ENCODE peak calls at places on chromosomes 11 and 22, in eight cellular contexts. J is mesenchymal stem cell, A is gastrocnemius medialis, C is Caco-2, Y is transverse colon, Q is BE2C, N is stomach, P is heart left ventricle. T is an unnamed sample. For H3K4me1 and H3K27me3, the result is how much of the 10 kb centered on the place peaks cover.

GRCh38 chr11:101866619-101867491 is 48.0 kb upstream of the CEP126 start:
- DNase-seq in A (no peak), P (no peak), N (no peak), C (peak), Y (no peak), Q (no peak), J (peak), T (peak)

GRCh38 chr22:40244586-40244985 is 66.9 kb downstream of the TNRC6B start:
- DNase-seq in J (no peak), Y (no peak), N (no peak), P (no peak), Q (no peak), A (no peak), C (no peak), T (no peak)

GRCh38 chr11:109940816-109941215 is 152.4 kb upstream of the ZC3H12C start:
- DNase-seq in N (no peak), Y (no peak), J (peak), A (no peak), C (no peak), Q (no peak), P (no peak), T (no peak)

GRCh38 chr11:87437844-87438223 is 400.1 kb downstream of the TMEM135 start:
- DNase-seq in N (no peak), J (no peak), Y (no peak), Q (no peak), A (no peak), C (no peak), P (no peak), T (no peak)

GRCh38 chr11:127632546-127632945 is 632.0 kb upstream of the KIRREL3 start:
- DNase-seq in Y (no peak), J (no peak), P (no peak), C (no peak), A (no peak), N (no peak), Q (no peak), T (no peak)

GRCh38 chr22:46586123-46586519 is 34.1 kb upstream of the GRAMD4 start:
- DNase-seq in A (no peak), N (no peak), Q (no peak), P (peak), J (no peak), C (peak), Y (no peak), T (no peak)

GRCh38 chr11:3207530-3208189 is 11.0 kb downstream of the MRGPRG start:
- DNase-seq in A (no peak), N (no peak), Q (no peak), P (peak), J (no peak), C (no peak), Y (no peak), T (no peak)

GRCh38 chr11:6431861-6432260 is 8.9 kb downstream of the HPX start:
- DNase-seq in C (no peak), P (no peak), A (no peak), Q (peak), Y (no peak), J (peak), N (no peak), T (no peak)

GRCh38 chr11:117606807-117607206 is 190.2 kb downstream of the DSCAML1 start:
- DNase-seq in A (no peak), N (no peak), C (no peak), J (no peak), Q (no peak), Y (no peak), P (no peak), T (no peak)

GRCh38 chr22:46415816-46416536 is 80.5 kb downstream of the TRMU start:
- DNase-seq in Y (no peak), A (no peak), C (no peak), J (no peak), N (no peak), P (no peak), Q (no peak), T (no peak)

GRCh38 chr11:111730871-111731591 is 35.2 kb downstream of the PPP2R1B start:
- DNase-seq in Q (peak), C (no peak), N (peak), J (no peak), A (peak), Y (peak), P (peak), T (peak)

GRCh38 chr11:9208726-9209501 is 56.2 kb downstream of the DENND5A start:
- DNase-seq in J (no peak), A (no peak), N (no peak), Y (no peak), C (no peak), P (no peak), Q (no peak), T (no peak)

GRCh38 chr11:95371147-95371546 is 140.1 kb upstream of the SESN3 start:
- DNase-seq in P (no peak), A (no peak), Y (no peak), C (no peak), Q (no peak), J (no peak), N (no peak), T (no peak)

GRCh38 chr11:12724301-12725046 is 50.3 kb downstream of the TEAD1 start:
- DNase-seq in C (peak), A (peak), Q (peak), P (peak), N (peak), J (peak), Y (peak), T (peak)

GRCh38 chr11:60363542-60364525 is 14.5 kb upstream of the MS4A7 start:
- DNase-seq in Q (peak), P (peak), A (peak), N (peak), Y (peak), J (peak), C (peak), T (peak)

GRCh38 chr22:20299736-20300136 is 20.1 kb downstream of the DGCR6L start:
- DNase-seq in Y (peak), J (peak), P (no peak), A (peak), C (no peak), Q (no peak), N (peak), T (peak)

GRCh38 chr11:34395916-34396555 is 38.2 kb upstream of the ABTB2 start:
- DNase-seq in P (no peak), J (peak), Y (no peak), Q (no peak), N (no peak), A (no peak), C (no peak), T (no peak)

GRCh38 chr11:120622189-120622912 is 110.8 kb downstream of the GRIK4 start:
- DNase-seq in Y (no peak), C (no peak), P (no peak), A (no peak), J (peak), N (no peak), Q (peak), T (no peak)

GRCh38 chr11:103920933-103921332 is 115.5 kb upstream of the DDI1 start:
- DNase-seq in Y (no peak), P (no peak), J (no peak), C (no peak), A (no peak), N (no peak), Q (no peak), T (no peak)

GRCh38 chr22:43901976-43902643 is 10.3 kb upstream of the PNPLA5 start:
- DNase-seq in Q (no peak), C (no peak), P (no peak), N (no peak), J (peak), A (no peak), Y (no peak), T (no peak)

GRCh38 chr11:66857234-66857926 is 516 bp downstream of the LRFN4 start:
- DNase-seq in N (no peak), Y (no peak), Q (no peak), P (peak), C (no peak), J (peak), A (no peak), T (no peak)

GRCh38 chr11:80593981-80594380 is 1153.2 kb upstream of the TENM4 start:
- DNase-seq in C (peak), Y (peak), J (peak), N (no peak), Q (no peak), A (no peak), P (no peak), T (peak)

GRCh38 chr11:122778148-122778547 is 60.2 kb upstream of the CRTAM start:
- DNase-seq in A (no peak), Y (no peak), P (no peak), J (peak), N (no peak), C (no peak), Q (no peak), T (no peak)

GRCh38 chr11:80103149-80103859 is 662.5 kb upstream of the TENM4 start:
- DNase-seq in C (no peak), N (no peak), Q (no peak), J (peak), P (no peak), A (no peak), Y (no peak), T (no peak)

GRCh38 chr11:119323532-119324033 is 6.7 kb upstream of the MCAM start:
- DNase-seq in J (peak), P (peak), C (peak), Q (peak), Y (peak), N (peak), A (peak), T (peak)

GRCh38 chr11:76603202-76603601 is 67.3 kb downstream of the LRRC32 start:
- DNase-seq in J (no peak), A (no peak), Y (no peak), C (no peak), P (no peak), N (no peak), Q (no peak), T (no peak)

GRCh38 chr22:25002241-25002985 is 49.9 kb downstream of the KIAA1671 start:
- DNase-seq in N (no peak), A (no peak), P (no peak), C (no peak), Q (no peak), Y (no peak), J (no peak), T (no peak)

GRCh38 chr11:112837162-112837826 is 123.9 kb upstream of the NCAM1 start:
- DNase-seq in C (no peak), P (peak), A (no peak), J (no peak), Q (peak), Y (no peak), N (peak), T (no peak)

DNA sequence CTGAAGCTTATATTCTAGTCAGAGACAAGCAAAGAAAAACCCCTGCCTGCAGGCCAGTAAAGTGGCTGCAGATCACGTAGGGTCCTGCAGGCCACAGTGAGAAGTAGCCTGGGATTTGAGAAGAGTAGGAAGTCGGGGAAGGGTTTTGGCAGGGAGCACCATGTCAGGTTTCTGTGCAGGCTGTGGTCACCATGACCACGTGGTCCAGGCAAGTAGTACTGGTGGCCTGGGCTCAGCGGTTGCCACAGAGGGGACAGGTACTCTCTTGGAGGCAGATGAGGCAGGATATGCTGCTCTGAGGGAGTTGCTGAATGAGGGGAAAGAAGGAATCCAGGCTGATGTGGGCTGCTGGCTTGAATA is 46.6 kb downstream of the PISD start:
- DNase-seq in Q (no peak), P (no peak), J (no peak), N (no peak), C (no peak), Y (no peak), A (no peak), T (no peak)
- H3K4me1 ChIP-seq in Q (under half), P (under half), J (under half), N (under half), C (under half), Y (under half), A (under half), T (under half)

DNA sequence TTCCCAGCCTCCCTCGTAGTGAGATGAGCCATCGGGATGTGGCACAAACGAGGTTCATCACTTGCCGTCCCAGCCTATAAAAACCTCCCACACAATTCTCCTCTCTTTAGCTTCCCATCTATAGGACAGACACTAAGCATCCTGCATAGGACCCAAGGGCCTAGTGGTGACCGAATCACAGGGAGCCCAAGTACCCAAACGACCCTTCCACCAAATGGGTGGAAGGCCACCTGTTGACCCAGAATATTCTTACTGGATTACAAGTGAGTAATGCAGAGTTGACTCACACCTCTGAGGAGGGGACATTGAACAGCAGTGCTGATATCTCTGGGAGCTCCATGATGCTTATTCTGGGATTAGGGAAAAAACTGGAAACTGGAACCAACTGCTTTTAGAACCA is 121.7 kb upstream of the RAG2 start:
- DNase-seq in C (no peak), P (no peak), Q (no peak), A (no peak), Y (no peak), J (no peak), N (no peak), T (no peak)
- H3K27me3 ChIP-seq in C (under half), P (under half), Q (under half), A (under half), Y (under half), J (under half), N (under half), T (under half)

GRCh38 chr11:83287631-83288030 is 1.5 kb upstream of the CCDC90B start:
- DNase-seq in J (no peak), Q (no peak), A (no peak), P (no peak), N (no peak), Y (no peak), C (no peak), T (no peak)

GRCh38 chr11:83294208-83294607 is 8.0 kb upstream of the CCDC90B start:
- DNase-seq in P (no peak), A (no peak), Y (no peak), C (no peak), Q (no peak), N (no peak), J (no peak), T (no peak)

GRCh38 chr11:83293436-83293732 is 7.2 kb upstream of the CCDC90B start:
- DNase-seq in J (no peak), N (no peak), A (no peak), Q (no peak), P (no peak), C (no peak), Y (no peak), T (no peak)

DNA sequence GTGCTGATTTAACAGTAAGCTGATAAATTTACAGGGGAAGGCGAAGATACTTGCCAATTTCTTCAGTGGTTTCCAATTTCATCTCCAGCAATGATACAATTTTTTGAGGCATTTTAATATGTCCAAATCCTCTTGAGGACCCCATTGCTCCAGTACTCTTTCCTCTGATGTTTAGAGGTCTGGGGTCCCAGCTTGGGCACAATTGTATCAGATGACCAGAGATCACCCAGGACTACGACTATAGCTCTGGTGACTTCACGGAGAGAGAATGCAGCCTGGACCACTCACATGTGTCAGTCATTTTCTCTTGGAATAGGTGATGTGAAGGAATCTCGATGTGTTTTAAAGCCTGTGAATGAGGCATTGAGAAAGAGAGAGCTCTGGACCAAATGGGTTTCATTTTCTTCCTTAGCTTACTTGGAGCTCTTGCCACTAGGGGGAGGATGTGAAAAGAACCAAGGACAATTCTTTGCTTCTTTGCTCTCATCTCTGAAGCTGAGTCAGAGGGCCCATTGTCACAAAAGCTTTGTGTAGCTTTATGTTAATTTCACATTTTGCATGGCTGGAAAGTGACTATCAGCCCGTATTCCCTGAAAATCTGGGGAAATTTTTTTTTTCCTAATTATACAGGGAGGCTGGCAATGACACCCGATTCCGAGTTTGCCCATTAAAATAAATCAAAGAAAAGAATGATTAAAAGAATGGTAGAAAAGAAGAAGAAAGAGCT is 6.7 kb upstream of the CCDC90B start:
- DNase-seq in N (no peak), J (peak), C (peak), Q (peak), P (no peak), A (no peak), Y (no peak), T (peak)
- H3K4me3 ChIP-seq in N (peak), J (no peak), C (no peak), Q (peak), P (no peak), A (no peak), Y (no peak), T (no peak)

GRCh38 chr22:17945156-17945850 is 79.1 kb downstream of the MICAL3 start:
- DNase-seq in C (no peak), A (no peak), Q (no peak), P (no peak), Y (no peak), J (no peak), N (no peak), T (no peak)
- H3K4me1 ChIP-seq in C (under half), A (half or more), Q (under half), P (half or more), Y (under half), J (under half), N (half or more), T (under half)

GRCh38 chr11:134406264-134407185 is 5.5 kb downstream of the B3GAT1 start:
- DNase-seq in Y (no peak), J (no peak), P (no peak), C (no peak), A (no peak), Q (no peak), N (peak), T (no peak)

GRCh38 chr11:134405841-134406240 is 6.2 kb downstream of the B3GAT1 start:
- DNase-seq in C (no peak), A (no peak), N (no peak), J (no peak), P (no peak), Q (no peak), Y (no peak), T (no peak)

GRCh38 chr11:134405436-134405835 is 6.6 kb downstream of the B3GAT1 start:
- DNase-seq in A (no peak), Q (no peak), C (no peak), J (no peak), N (no peak), P (no peak), Y (no peak), T (no peak)

GRCh38 chr11:134407923-134408322 is 4.1 kb downstream of the B3GAT1 start:
- DNase-seq in A (no peak), Q (no peak), N (no peak), Y (no peak), J (no peak), C (no peak), P (no peak), T (no peak)

DNA sequence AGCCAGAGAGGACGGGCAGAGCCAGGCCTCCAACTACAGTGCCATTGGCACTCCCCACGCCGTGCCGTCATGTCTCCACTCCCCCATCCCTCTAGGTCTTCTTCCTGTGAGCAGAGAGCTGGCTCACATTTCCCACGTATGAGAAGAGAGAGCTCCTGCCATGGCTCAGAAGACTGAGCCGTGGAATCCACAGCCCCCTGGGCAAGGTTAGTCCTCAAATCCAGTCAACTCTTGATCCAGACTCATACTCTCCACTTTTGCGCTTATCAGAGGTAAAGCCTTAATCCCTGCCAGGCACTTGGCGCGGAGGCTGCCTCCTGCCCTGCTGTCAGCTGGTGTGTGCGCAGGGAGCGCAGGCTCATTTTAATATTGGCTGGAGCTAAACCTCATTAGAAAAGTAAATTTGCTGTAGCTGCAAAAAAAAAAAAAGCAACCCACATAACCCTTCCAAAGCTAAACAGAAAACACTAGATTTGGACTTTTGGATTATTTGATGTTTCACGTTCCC is 4.7 kb downstream of the B3GAT1 start:
- DNase-seq in P (no peak), J (no peak), C (no peak), N (peak), Y (no peak), Q (no peak), A (no peak), T (no peak)
- H3K27me3 ChIP-seq in P (half or more), J (under half), C (under half), N (under half), Y (half or more), Q (under half), A (under half), T (under half)

GRCh38 chr11:64844330-64845124 is at the start of gene CDC42BPG:
- DNase-seq in C (peak), P (peak), J (peak), Y (peak), A (peak), Q (peak), N (peak), T (peak)
- H3K4me3 ChIP-seq in C (peak), P (peak), J (peak), Y (peak), A (peak), Q (no peak), N (peak), T (peak)

DNA sequence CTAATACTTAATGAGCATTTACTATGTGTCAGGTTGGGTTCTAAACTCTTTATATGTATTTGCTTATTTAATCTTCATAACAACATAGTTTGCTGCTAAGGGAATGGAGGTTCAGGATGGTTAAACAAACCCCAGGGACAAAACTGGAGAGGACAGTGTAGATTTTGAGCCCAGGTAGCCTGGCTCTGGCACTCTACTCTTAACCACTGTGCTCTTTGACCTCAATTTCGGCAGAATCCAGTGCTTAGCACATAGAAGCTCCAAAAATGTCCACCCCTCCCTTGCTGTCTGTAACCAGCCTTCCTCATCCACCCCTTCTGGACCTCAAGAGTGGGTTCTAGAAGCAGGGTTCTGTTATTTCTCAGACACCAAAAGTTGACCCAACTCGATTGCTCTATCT is 88.0 kb upstream of the SYT13 start:
- DNase-seq in C (no peak), Q (no peak), A (no peak), N (no peak), P (no peak), Y (no peak), J (no peak), T (no peak)
- H3K4me1 ChIP-seq in C (under half), Q (under half), A (under half), N (under half), P (under half), Y (under half), J (under half), T (under half)

GRCh38 chr11:16606784-16607674 is 131.4 kb upstream of the C11orf58 start:
- DNase-seq in C (peak), Y (peak), A (peak), N (peak), P (peak), J (peak), Q (no peak), T (no peak)
- H3K27me3 ChIP-seq in C (under half), Y (half or more), A (under half), N (half or more), P (under half), J (half or more), Q (half or more), T (under half)

GRCh38 chr11:134101292-134101691 is 32.4 kb downstream of the JAM3 start:
- DNase-seq in N (no peak), J (peak), A (no peak), Y (no peak), C (no peak), P (no peak), Q (no peak), T (no peak)
- H3K4me3 ChIP-seq in N (no peak), J (no peak), A (no peak), Y (no peak), C (no peak), P (no peak), Q (no peak), T (no peak)

T was measured in small intestine.